ENCODE peak calls at places on chromosomes 12 and 14, in nine cellular contexts. E is left colon; U is stomach; C is AG04450; N is RPMI7951; V is AG09319; G is tibial artery; X is stimulated activated CD4-positive, alpha-beta T cell treated with anti-CD3 and anti-CD28 coated beads, Interleukin-12 subunit alpha, Interleukin-12 subunit beta, amount 100 ng/mL, for 48 hours; K is NCI-H748 treated with DMSO at 0.1 percent for 48 hours. Z is an unnamed sample.

GRCh38 chr12:122895757-122896636 is at the start of gene VPS37B:
- DNase-seq in V (peak), U (peak), G (peak), C (no peak), E (peak), X (peak), K (peak), N (peak), Z (peak)

GRCh38 chr12:132460571-132460970 is 29.4 kb upstream of the FBRSL1 start:
- DNase-seq in C (no peak), K (no peak), G (no peak), N (no peak), U (no peak), V (no peak), E (no peak), X (no peak), Z (no peak)

GRCh38 chr12:102629262-102629888 is 149.0 kb upstream of the IGF1 start:
- DNase-seq in E (no peak), C (no peak), G (no peak), K (no peak), V (no peak), U (no peak), N (peak), X (no peak), Z (no peak)

GRCh38 chr12:50102648-50103309 is 1.0 kb upstream of the GPD1 start:
- DNase-seq in X (no peak), V (no peak), U (no peak), K (no peak), N (no peak), G (no peak), E (no peak), C (no peak), Z (no peak)

GRCh38 chr12:84599539-84599938 is 313.1 kb downstream of the SLC6A15 start:
- DNase-seq in C (no peak), E (no peak), G (no peak), N (no peak), V (no peak), K (peak), U (no peak), X (no peak), Z (no peak)

GRCh38 chr12:26523708-26524150 is 309.3 kb downstream of the ITPR2 start:
- DNase-seq in E (peak), X (no peak), G (peak), N (peak), U (peak), V (peak), K (no peak), C (peak), Z (no peak)

GRCh38 chr14:99821519-99822165 is 28.4 kb downstream of the EML1 start:
- DNase-seq in X (no peak), K (no peak), E (no peak), N (peak), U (no peak), V (no peak), G (no peak), C (peak), Z (no peak)

GRCh38 chr14:20631023-20631820 is 10.3 kb downstream of the OR6S1 start:
- DNase-seq in E (no peak), V (no peak), K (peak), X (peak), U (peak), G (peak), N (peak), C (peak), Z (no peak)

GRCh38 chr14:54291491-54292191 is 105.2 kb upstream of the CDKN3 start:
- DNase-seq in K (no peak), V (no peak), U (no peak), G (no peak), X (no peak), C (no peak), N (no peak), E (no peak), Z (no peak)

GRCh38 chr14:106268013-106268727 is 741.8 kb downstream of the TMEM121 start:
- DNase-seq in V (no peak), K (no peak), G (no peak), C (no peak), N (no peak), U (peak), X (peak), E (peak), Z (peak)

GRCh38 chr12:29599397-29599796 is 101.9 kb upstream of the OVCH1 start:
- DNase-seq in E (no peak), N (no peak), V (no peak), X (no peak), U (no peak), K (no peak), C (no peak), G (no peak), Z (no peak)

GRCh38 chr14:99216191-99216590 is 55.8 kb downstream of the BCL11B start:
- DNase-seq in N (no peak), K (no peak), E (no peak), X (no peak), C (no peak), G (no peak), V (no peak), U (no peak), Z (no peak)

GRCh38 chr14:61065671-61066070 is 84.6 kb downstream of the SLC38A6 start:
- DNase-seq in N (no peak), U (no peak), V (no peak), E (no peak), K (peak), G (no peak), C (no peak), X (no peak), Z (no peak)

GRCh38 chr14:96304956-96305355 is 48.9 kb downstream of the BDKRB1 start:
- DNase-seq in X (no peak), U (no peak), G (no peak), N (no peak), C (no peak), K (no peak), E (no peak), V (no peak), Z (no peak)

GRCh38 chr12:126891789-126892188 is 1375.2 kb upstream of the TMEM132C start:
- DNase-seq in V (no peak), C (no peak), K (no peak), E (no peak), N (no peak), G (no peak), X (no peak), U (no peak), Z (no peak)

GRCh38 chr12:79834712-79835376 is 100.1 kb downstream of the PPP1R12A start:
- DNase-seq in K (no peak), V (no peak), U (no peak), C (no peak), E (no peak), X (no peak), N (no peak), G (no peak), Z (no peak)

GRCh38 chr12:91922139-91922538 is 223.5 kb downstream of the BTG1 start:
- DNase-seq in C (no peak), K (no peak), N (no peak), U (no peak), X (no peak), G (no peak), E (no peak), V (no peak), Z (no peak)

GRCh38 chr12:79552186-79552585 is 138.6 kb downstream of the PAWR start:
- DNase-seq in C (no peak), G (no peak), U (no peak), V (no peak), K (no peak), X (no peak), E (no peak), N (no peak), Z (no peak)

GRCh38 chr12:20264608-20265114 is 103.7 kb upstream of the PDE3A start:
- DNase-seq in V (no peak), X (no peak), G (no peak), N (no peak), K (no peak), C (no peak), U (no peak), E (no peak), Z (no peak)

GRCh38 chr14:104141621-104142091 is 3.3 kb downstream of the KIF26A start:
- DNase-seq in V (no peak), X (no peak), N (no peak), G (no peak), K (no peak), C (no peak), U (no peak), E (no peak), Z (peak)

GRCh38 chr12:52924764-52925716 is 20.2 kb upstream of the KRT8 start:
- DNase-seq in K (no peak), N (peak), E (no peak), C (peak), V (no peak), X (no peak), U (no peak), G (no peak), Z (no peak)

GRCh38 chr12:13443498-13443897 is 247.0 kb downstream of the EMP1 start:
- DNase-seq in N (no peak), V (no peak), K (no peak), C (no peak), E (no peak), X (no peak), U (no peak), G (peak), Z (no peak)

GRCh38 chr14:92475451-92476187 is 38.0 kb upstream of the RIN3 start:
- DNase-seq in E (no peak), N (peak), K (peak), V (peak), U (no peak), X (no peak), C (no peak), G (peak), Z (no peak)

GRCh38 chr12:5262450-5262849 is 169.5 kb upstream of the NTF3 start:
- DNase-seq in V (no peak), G (no peak), N (peak), E (no peak), X (no peak), U (no peak), K (no peak), C (peak), Z (no peak)

GRCh38 chr14:100778078-100778927 is 47.6 kb upstream of the MEG3 start:
- DNase-seq in X (no peak), E (no peak), N (no peak), G (no peak), C (no peak), V (no peak), K (no peak), U (peak), Z (no peak)

GRCh38 chr12:82009524-82009923 is 250.4 kb upstream of the PPFIA2 start:
- DNase-seq in K (no peak), C (no peak), X (no peak), V (no peak), E (no peak), G (no peak), U (no peak), N (no peak), Z (no peak)

GRCh38 chr14:55373784-55374725 is 37.6 kb downstream of the ATG14 start:
- DNase-seq in N (peak), C (no peak), X (no peak), G (no peak), U (no peak), E (no peak), V (no peak), K (no peak), Z (no peak)

GRCh38 chr12:79298511-79298910 is 392.3 kb downstream of the PAWR start:
- DNase-seq in E (no peak), K (no peak), G (no peak), C (no peak), V (no peak), X (no peak), U (no peak), N (peak), Z (no peak)

GRCh38 chr12:31687101-31687527 is 27.6 kb downstream of the ETFBKMT start:
- DNase-seq in E (no peak), V (no peak), C (no peak), N (no peak), U (no peak), G (no peak), X (no peak), K (no peak), Z (no peak)

GRCh38 chr12:40515041-40515825 is 177.0 kb upstream of the CNTN1 start:
- DNase-seq in K (no peak), G (no peak), U (no peak), N (no peak), V (no peak), C (no peak), E (no peak), X (no peak), Z (no peak)

GRCh38 chr14:90987140-90987539 is 73.3 kb downstream of the RPS6KA5 start:
- DNase-seq in V (no peak), C (no peak), U (no peak), N (no peak), X (no peak), G (no peak), K (no peak), E (no peak), Z (no peak)

GRCh38 chr14:65290830-65291229 is 121.7 kb upstream of the FUT8 start:
- DNase-seq in E (no peak), V (peak), K (no peak), C (no peak), X (peak), N (peak), U (no peak), G (no peak), Z (no peak)

GRCh38 chr14:51889851-51890250 is 29.4 kb downstream of the GNG2 start:
- DNase-seq in K (no peak), C (no peak), U (no peak), V (no peak), G (no peak), E (no peak), N (peak), X (no peak), Z (no peak)

GRCh38 chr12:20154060-20154459 is 214.3 kb upstream of the PDE3A start:
- DNase-seq in V (no peak), X (no peak), G (no peak), C (no peak), N (peak), E (no peak), U (no peak), K (no peak), Z (no peak)

GRCh38 chr12:117596968-117597367 is 235.5 kb upstream of the NOS1 start:
- DNase-seq in G (no peak), N (peak), E (no peak), C (no peak), X (no peak), U (no peak), V (no peak), K (peak), Z (no peak)

GRCh38 chr12:122306407-122306806 is 40.1 kb upstream of the VPS33A start:
- DNase-seq in K (no peak), N (no peak), V (no peak), X (no peak), E (no peak), C (no peak), U (no peak), G (no peak), Z (no peak)

Z was measured in activated naive CD8-positive, alpha-beta T cell treated with anti-CD3 and anti-CD28 coated beads, Interleukin-2, amount 10 ng/mL, durations not matched to agents 7 days and 5 days.